ENCODE peak calls at places on chromosomes 1 and 21, in nine cellular contexts. A is uterus; K is mucosa of descending colon; G is lung; L is left ventricle myocardium inferior; C is effector memory CD4-positive, alpha-beta T cell; U is colonic mucosa; M is ovary; P is lower lobe of right lung. Q is an unnamed sample.

GRCh38 chr1:6440198-6441126 is 15.9 kb downstream of the ESPN start:
- DNase-seq in A (no peak), K (peak; percentile 90), G (peak; percentile 62), L (no peak), C (peak; percentile 78), U (peak; percentile 82), M (no peak), P (peak; percentile 78), Q (peak; percentile 79)

GRCh38 chr1:220680085-220680687 is 10.0 kb upstream of the C1orf115 start:
- DNase-seq in A (no peak), K (no peak), G (no peak), L (no peak), C (no peak), U (no peak), M (no peak), P (no peak), Q (no peak)

GRCh38 chr1:36625253-36625958 is 142.7 kb upstream of the CSF3R start:
- DNase-seq in A (no peak), K (no peak), G (no peak), L (no peak), C (no peak), U (no peak), M (no peak), P (no peak), Q (no peak)

GRCh38 chr1:18948048-18948912 is 8.2 kb downstream of the IFFO2 start:
- DNase-seq in A (no peak), K (no peak), G (no peak), L (no peak), C (peak; percentile 68), U (no peak), M (no peak), P (peak; percentile 55), Q (peak; percentile 47)

GRCh38 chr1:23522244-23523013 is 8.6 kb downstream of the E2F2 start:
- DNase-seq in A (no peak), K (no peak), G (no peak), L (no peak), C (no peak), U (no peak), M (no peak), P (no peak), Q (no peak)

GRCh38 chr1:200305806-200306205 is 104.0 kb downstream of the ZNF281 start:
- DNase-seq in A (no peak), K (no peak), G (no peak), L (no peak), C (no peak), U (no peak), M (no peak), P (no peak), Q (no peak)

GRCh38 chr1:235945775-235946565 is 79.3 kb upstream of the LYST start:
- DNase-seq in A (no peak), K (no peak), G (peak; percentile 61), L (no peak), C (no peak), U (peak; percentile 17), M (no peak), P (peak; percentile 88), Q (no peak)

GRCh38 chr1:233114860-233115259 is 164.4 kb downstream of the NTPCR start:
- DNase-seq in A (no peak), K (no peak), G (no peak), L (no peak), C (no peak), U (no peak), M (no peak), P (no peak), Q (no peak)

GRCh38 chr21:29340228-29340627 is 41.5 kb downstream of the BACH1 start:
- DNase-seq in A (no peak), K (no peak), G (no peak), L (no peak), C (no peak), U (no peak), M (no peak), P (no peak), Q (no peak)

GRCh38 chr21:46255166-46255565 is 26.6 kb upstream of the LSS start:
- DNase-seq in A (no peak), K (no peak), G (no peak), L (no peak), C (no peak), U (no peak), M (no peak), P (no peak), Q (no peak)

GRCh38 chr1:21886486-21887215 is 50.5 kb downstream of the HSPG2 start:
- DNase-seq in A (no peak), K (no peak), G (no peak), L (no peak), C (no peak), U (no peak), M (no peak), P (no peak), Q (no peak)

GRCh38 chr1:21887796-21888195 is 49.3 kb downstream of the HSPG2 start:
- DNase-seq in A (no peak), K (no peak), G (no peak), L (no peak), C (no peak), U (no peak), M (no peak), P (no peak), Q (no peak)

GRCh38 chr1:21888500-21888899 is 48.6 kb downstream of the HSPG2 start:
- DNase-seq in A (no peak), K (no peak), G (no peak), L (no peak), C (no peak), U (no peak), M (no peak), P (no peak), Q (no peak)

GRCh38 chr1:21885236-21886037 is 51.7 kb downstream of the HSPG2 start:
- DNase-seq in A (no peak), K (no peak), G (no peak), L (no peak), C (no peak), U (no peak), M (no peak), P (no peak), Q (no peak)

DNA sequence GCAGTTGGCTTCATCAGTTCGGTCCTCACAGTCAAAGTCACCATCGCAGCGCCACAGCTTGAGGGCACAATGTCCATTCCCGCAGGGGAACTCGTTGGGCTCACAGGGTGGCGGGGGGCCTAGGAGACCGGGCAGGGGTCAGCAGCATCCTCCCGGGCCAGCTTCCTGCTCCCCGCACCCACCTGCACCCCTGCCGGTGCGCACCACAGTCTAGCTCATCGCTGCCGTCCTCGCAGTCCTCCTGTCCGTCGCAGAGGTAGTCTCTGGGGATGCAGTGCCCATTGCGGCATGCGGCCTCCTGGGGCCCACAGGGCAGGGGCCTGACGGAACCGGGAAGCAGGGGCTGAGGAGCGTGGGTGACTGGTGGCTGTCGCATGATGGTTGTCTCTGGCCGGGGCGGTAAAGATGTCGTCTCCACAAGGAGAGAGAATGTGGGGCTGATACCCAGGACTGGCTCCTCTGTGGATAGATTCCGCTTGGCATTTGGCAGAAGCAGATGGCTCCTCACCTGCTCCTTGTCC is 49.8 kb downstream of the HSPG2 start:
- DNase-seq in A (no peak), K (no peak), G (no peak), L (no peak), C (no peak), U (no peak), M (no peak), P (no peak), Q (no peak)
- H3K9me3 ChIP-seq in A (no peaks in the 10 kb centered on the region), K (no peaks in the 10 kb centered on the region), G (no peaks in the 10 kb centered on the region), L (no peaks in the 10 kb centered on the region), C (no peaks in the 10 kb centered on the region), U (no peaks in the 10 kb centered on the region), M (no peaks in the 10 kb centered on the region), P (no peaks in the 10 kb centered on the region), Q (no peaks in the 10 kb centered on the region)

GRCh38 chr1:158289722-158290570 is at the start of gene CD1C:
- DNase-seq in A (no peak), K (no peak), G (no peak), L (no peak), C (no peak), U (no peak), M (no peak), P (no peak), Q (no peak)

GRCh38 chr1:158290571-158290935 is 830 bp downstream of the CD1C start:
- DNase-seq in A (no peak), K (no peak), G (no peak), L (no peak), C (no peak), U (no peak), M (no peak), P (no peak), Q (no peak)

DNA sequence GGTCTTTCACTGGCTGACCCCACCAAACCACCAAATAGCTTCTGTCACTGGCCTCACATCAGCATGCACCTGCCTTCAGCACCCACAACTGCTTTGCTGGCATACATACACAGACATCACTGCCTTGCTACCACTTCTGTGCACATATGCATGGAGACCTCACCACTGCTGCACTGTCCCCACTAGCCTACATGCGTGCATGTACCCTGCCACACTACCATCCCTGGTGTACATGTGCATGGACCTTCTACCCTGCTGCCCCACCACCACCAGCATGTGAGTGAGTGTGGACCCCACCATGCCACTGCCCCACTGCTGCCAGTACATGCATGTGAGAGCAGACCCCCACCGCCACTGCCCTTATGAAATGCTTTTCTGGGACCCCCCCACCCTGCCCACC is 6.1 kb downstream of the CD1C start:
- DNase-seq in A (no peak), K (no peak), G (no peak), L (no peak), C (no peak), U (no peak), M (no peak), P (no peak), Q (no peak)
- H3K9me3 ChIP-seq in A (no peaks in the 10 kb centered on the region), K (no peaks in the 10 kb centered on the region), G (no peaks in the 10 kb centered on the region), L (peaks cover 30% of the 10 kb centered on the region), C (peaks cover 4% of the 10 kb centered on the region), U (no peaks in the 10 kb centered on the region), M (no peaks in the 10 kb centered on the region), P (peaks cover 1% of the 10 kb centered on the region), Q (peaks cover 4% of the 10 kb centered on the region)

DNA sequence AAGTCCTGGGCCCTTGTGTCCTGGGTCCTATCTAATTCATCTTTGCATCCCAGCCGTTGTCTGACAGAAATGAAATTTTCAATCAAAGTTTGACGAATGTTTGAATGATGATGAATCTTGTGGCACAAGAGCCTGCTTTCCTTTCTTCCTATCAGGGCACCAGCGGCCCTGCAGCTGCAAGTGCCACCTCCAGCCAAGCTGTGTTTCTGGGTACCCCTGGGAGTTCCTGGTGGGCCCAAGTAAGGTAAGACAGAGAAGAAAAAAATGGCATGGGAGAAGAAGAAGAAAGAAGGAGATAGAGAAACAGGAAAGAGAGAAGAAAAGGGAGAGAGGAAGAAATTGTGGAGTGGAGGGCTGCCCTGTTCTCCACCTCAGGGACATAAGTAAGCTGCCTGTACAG is 782.1 kb upstream of the TPTE start:
- DNase-seq in A (no peak), K (no peak), G (peak; percentile 27), L (no peak), C (no peak), U (no peak), M (no peak), P (no peak), Q (no peak)
- H3K9me3 ChIP-seq in A (no peaks in the 10 kb centered on the region), K (peaks cover 88% of the 10 kb centered on the region), G (no peaks in the 10 kb centered on the region), L (peaks cover 38% of the 10 kb centered on the region), C (peaks cover 10% of the 10 kb centered on the region), U (peaks cover 13% of the 10 kb centered on the region), M (peaks cover 6% of the 10 kb centered on the region), P (peaks cover under 1% of the 10 kb centered on the region), Q (no peaks in the 10 kb centered on the region)

GRCh38 chr1:248243204-248243603 is 12.0 kb downstream of the OR2M4 start:
- DNase-seq in A (no peak), K (no peak), G (no peak), L (no peak), C (no peak), U (no peak), M (no peak), P (peak; percentile 47), Q (no peak)

DNA sequence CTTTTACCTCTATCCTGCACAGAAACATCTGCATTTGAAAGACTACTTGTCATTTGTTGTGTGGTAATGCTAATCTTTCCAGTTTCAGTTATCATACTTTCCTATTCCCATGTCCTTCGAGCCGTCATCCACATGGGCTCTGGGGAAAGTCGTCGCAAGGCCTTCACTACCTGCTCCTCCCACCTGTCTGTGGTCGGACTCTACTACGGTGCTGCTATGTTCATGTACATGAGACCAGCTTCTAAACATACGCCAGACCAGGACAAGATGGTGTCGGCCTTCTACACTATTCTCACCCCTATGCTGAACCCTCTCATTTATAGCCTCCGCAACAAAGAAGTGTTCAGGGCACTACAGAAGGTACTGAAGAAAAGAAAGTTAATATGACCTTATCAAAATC is 8.3 kb downstream of the OR2M4 start:
- DNase-seq in A (no peak), K (no peak), G (no peak), L (no peak), C (no peak), U (no peak), M (no peak), P (no peak), Q (no peak)
- H3K9me3 ChIP-seq in A (no peaks in the 10 kb centered on the region), K (peaks cover 21% of the 10 kb centered on the region), G (no peaks in the 10 kb centered on the region), L (peaks cover 3% of the 10 kb centered on the region), C (no peaks in the 10 kb centered on the region), U (no peaks in the 10 kb centered on the region), M (no peaks in the 10 kb centered on the region), P (no peaks in the 10 kb centered on the region), Q (no peaks in the 10 kb centered on the region)

Q was measured in T-helper 17 cell.